ENCODE peak calls at places on chromosomes 1 and 21, in five cellular contexts. One of them, this sample, is unnamed.

GRCh38 chr1:36475341-36475740 is 7.4 kb downstream of the CSF3R start:
- DNase-seq in B cell: no peak
- DNase-seq in GM04504: no peak
- DNase-seq in D341Med: no peak
- DNase-seq in ascending aorta: no peak
- DNase-seq in this sample: no peak

GRCh38 chr1:87435484-87435883 is 106.8 kb downstream of the LMO4 start:
- DNase-seq in B cell: no peak
- DNase-seq in GM04504: no peak
- DNase-seq in D341Med: no peak
- DNase-seq in ascending aorta: no peak
- DNase-seq in this sample: peak

GRCh38 chr1:76866566-76866965 is 714 bp upstream of the ST6GALNAC5 start:
- DNase-seq in B cell: no peak
- DNase-seq in GM04504: no peak
- DNase-seq in D341Med: no peak
- DNase-seq in ascending aorta: no peak
- DNase-seq in this sample: no peak

GRCh38 chr1:62384276-62385005 is 52.4 kb upstream of the USP1 start:
- DNase-seq in B cell: no peak
- DNase-seq in GM04504: peak
- DNase-seq in D341Med: peak
- DNase-seq in ascending aorta: no peak
- DNase-seq in this sample: peak

GRCh38 chr1:33459766-33460543 is 12.5 kb upstream of the ZSCAN20 start:
- DNase-seq in B cell: no peak
- DNase-seq in GM04504: peak
- DNase-seq in D341Med: no peak
- DNase-seq in ascending aorta: no peak
- DNase-seq in this sample: peak

GRCh38 chr1:228364068-228364705 is 42.4 kb downstream of the TRIM11 start:
- DNase-seq in B cell: no peak
- DNase-seq in GM04504: no peak
- DNase-seq in D341Med: no peak
- DNase-seq in ascending aorta: no peak
- DNase-seq in this sample: no peak

GRCh38 chr1:117392776-117393175 is 25.5 kb downstream of the MAN1A2 start:
- DNase-seq in B cell: no peak
- DNase-seq in GM04504: no peak
- DNase-seq in D341Med: no peak
- DNase-seq in ascending aorta: no peak
- DNase-seq in this sample: no peak

GRCh38 chr1:154992721-154993571 is 440 bp upstream of the LENEP start:
- DNase-seq in B cell: no peak
- DNase-seq in GM04504: no peak
- DNase-seq in D341Med: peak
- DNase-seq in ascending aorta: no peak
- DNase-seq in this sample: peak

GRCh38 chr1:220123889-220124288 is 30.0 kb downstream of the IARS2 start:
- DNase-seq in B cell: no peak
- DNase-seq in GM04504: no peak
- DNase-seq in D341Med: peak
- DNase-seq in ascending aorta: no peak
- DNase-seq in this sample: peak

GRCh38 chr1:118366296-118366695 is 181.3 kb upstream of the SPAG17 start:
- DNase-seq in B cell: no peak
- DNase-seq in GM04504: no peak
- DNase-seq in D341Med: no peak
- DNase-seq in ascending aorta: no peak
- DNase-seq in this sample: peak

GRCh38 chr21:38234395-38235142 is 22.2 kb upstream of the KCNJ15 start:
- DNase-seq in B cell: no peak
- DNase-seq in GM04504: no peak
- DNase-seq in D341Med: no peak
- DNase-seq in ascending aorta: no peak
- DNase-seq in this sample: peak

GRCh38 chr1:21229246-21230000 is 52.7 kb upstream of the EIF4G3 start:
- DNase-seq in B cell: no peak
- DNase-seq in GM04504: no peak
- DNase-seq in D341Med: no peak
- DNase-seq in ascending aorta: no peak
- DNase-seq in this sample: peak

GRCh38 chr1:65264197-65264929 is 45.0 kb upstream of the DNAJC6 start:
- DNase-seq in B cell: no peak
- DNase-seq in GM04504: peak
- DNase-seq in D341Med: peak
- DNase-seq in ascending aorta: no peak
- DNase-seq in this sample: no peak

GRCh38 chr1:178266619-178267066 is 172.7 kb downstream of the RASAL2 start:
- DNase-seq in B cell: no peak
- DNase-seq in GM04504: no peak
- DNase-seq in D341Med: no peak
- DNase-seq in ascending aorta: no peak
- DNase-seq in this sample: no peak

GRCh38 chr1:13699936-13700520 is at the start of gene PRDM2:
- DNase-seq in B cell: peak
- DNase-seq in GM04504: no peak
- DNase-seq in D341Med: peak
- DNase-seq in ascending aorta: no peak
- DNase-seq in this sample: peak

GRCh38 chr1:38005195-38006007 is at the start of gene FHL3:
- DNase-seq in B cell: no peak
- DNase-seq in GM04504: no peak
- DNase-seq in D341Med: peak
- DNase-seq in ascending aorta: no peak
- DNase-seq in this sample: peak

GRCh38 chr1:8276173-8276914 is 41.6 kb upstream of the SLC45A1 start:
- DNase-seq in B cell: no peak
- DNase-seq in GM04504: no peak
- DNase-seq in D341Med: no peak
- DNase-seq in ascending aorta: no peak
- DNase-seq in this sample: no peak

GRCh38 chr1:209190591-209191241 is 392.8 kb upstream of the CAMK1G start:
- DNase-seq in B cell: no peak
- DNase-seq in GM04504: no peak
- DNase-seq in D341Med: peak
- DNase-seq in ascending aorta: no peak
- DNase-seq in this sample: peak